ENCODE peak calls at places on chromosomes 5 and 9, in seven cellular contexts. A is hepatocyte, O is psoas muscle, M is sigmoid colon, I is tibial artery, B is fibroblast of pulmonary artery, Q is A673. G is an unnamed sample.

GRCh38 chr9:93676310-93677054 is 100.1 kb downstream of the PHF2 start:
- DNase-seq in Q (no peak), I (peak), B (no peak), A (no peak), M (peak), O (no peak), G (no peak)

GRCh38 chr5:135850671-135851070 is 16.2 kb downstream of the SLC25A48 start:
- DNase-seq in I (no peak), A (no peak), B (no peak), O (no peak), M (no peak), Q (no peak), G (no peak)

GRCh38 chr5:59296317-59297264 is 596.9 kb downstream of the PDE4D start:
- DNase-seq in A (no peak), O (no peak), B (peak), Q (no peak), M (no peak), I (no peak), G (no peak)

GRCh38 chr9:104386020-104386419 is 118.0 kb upstream of the OR13F1 start:
- DNase-seq in M (no peak), I (no peak), O (no peak), B (no peak), A (no peak), Q (no peak), G (no peak)

GRCh38 chr9:12973702-12974101 is 198.9 kb downstream of the LURAP1L start:
- DNase-seq in I (no peak), Q (no peak), B (no peak), M (no peak), O (no peak), A (no peak), G (no peak)

GRCh38 chr9:111661150-111661801 is at the start of gene GNG10:
- DNase-seq in B (peak), M (peak), O (peak), I (peak), Q (peak), A (peak), G (peak)

GRCh38 chr5:168216989-168217388 is 74.5 kb upstream of the WWC1 start:
- DNase-seq in M (no peak), B (no peak), I (no peak), A (no peak), O (no peak), Q (no peak), G (no peak)

GRCh38 chr5:109029847-109030246 is 282.1 kb downstream of the FER start:
- DNase-seq in M (no peak), B (no peak), I (no peak), Q (no peak), A (no peak), O (no peak), G (no peak)

GRCh38 chr5:145072880-145073279 is 762.3 kb downstream of the PRELID2 start:
- DNase-seq in Q (peak), O (no peak), B (no peak), I (no peak), M (no peak), A (no peak), G (no peak)

GRCh38 chr5:2169417-2169787 is 286.7 kb upstream of the IRX4 start:
- DNase-seq in A (no peak), I (peak), B (no peak), Q (no peak), M (no peak), O (no peak), G (no peak)

GRCh38 chr5:1792842-1793266 is 6.8 kb downstream of the MRPL36 start:
- DNase-seq in O (no peak), I (no peak), A (no peak), Q (peak), M (peak), B (peak), G (peak)

GRCh38 chr9:114207034-114207815 is 51.9 kb downstream of the COL27A1 start:
- DNase-seq in O (peak), Q (no peak), I (peak), A (no peak), M (peak), B (peak), G (no peak)

GRCh38 chr9:124628741-124629140 is 121.5 kb upstream of the NR5A1 start:
- DNase-seq in A (no peak), B (no peak), I (no peak), O (no peak), Q (no peak), M (no peak), G (no peak)
- H3K4me3 ChIP-seq in A (no peak), B (no peak), I (no peak), O (no peak), Q (no peak), M (no peak), G (no peak)

GRCh38 chr9:79254900-79255651 is 316.7 kb upstream of the TLE4 start:
- DNase-seq in I (no peak), O (no peak), Q (peak), M (no peak), B (peak), A (no peak), G (no peak)
- TF ChIP-seq CTCF in I (no peak), O (no peak), Q (no peak), M (no peak), B (peak), A (no peak), G (no peak)

DNA sequence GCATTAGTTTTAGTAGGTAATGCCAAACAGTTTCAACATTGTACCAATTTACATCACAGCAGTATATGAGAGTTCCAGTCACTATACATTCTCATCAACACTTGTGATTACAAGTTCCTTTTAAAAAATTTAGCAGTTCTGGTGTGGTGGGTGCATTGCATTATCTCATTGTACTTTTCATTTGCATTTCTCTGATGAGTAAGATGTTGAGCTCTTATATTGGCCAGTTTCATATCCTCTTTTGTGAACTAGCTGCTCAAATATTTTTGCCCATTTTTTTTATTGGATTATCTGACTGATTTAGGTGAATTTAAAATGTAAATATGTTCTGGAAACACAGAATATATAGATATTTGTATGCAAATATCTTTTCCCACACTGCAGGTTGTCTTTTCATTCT is 160.9 kb upstream of the NR3C1 start:
- DNase-seq in A (no peak), Q (no peak), I (no peak), O (no peak), M (no peak), B (no peak), G (no peak)
- H3K4me3 ChIP-seq in A (no peak), Q (no peak), I (no peak), O (no peak), M (no peak), B (no peak), G (no peak)

GRCh38 chr9:95190413-95190812 is 127.1 kb downstream of the FANCC start:
- DNase-seq in A (no peak), B (no peak), O (no peak), I (no peak), M (no peak), Q (no peak), G (no peak)

GRCh38 chr9:95189230-95190098 is 128.0 kb downstream of the FANCC start:
- DNase-seq in O (no peak), I (peak), M (peak), Q (no peak), A (peak), B (peak), G (no peak)

GRCh38 chr9:95193480-95193879 is 124.0 kb downstream of the FANCC start:
- DNase-seq in M (no peak), I (no peak), Q (no peak), A (no peak), B (no peak), O (no peak), G (no peak)

GRCh38 chr9:95192631-95193030 is 124.9 kb downstream of the FANCC start:
- DNase-seq in A (no peak), M (no peak), Q (no peak), B (no peak), O (no peak), I (no peak), G (no peak)

DNA sequence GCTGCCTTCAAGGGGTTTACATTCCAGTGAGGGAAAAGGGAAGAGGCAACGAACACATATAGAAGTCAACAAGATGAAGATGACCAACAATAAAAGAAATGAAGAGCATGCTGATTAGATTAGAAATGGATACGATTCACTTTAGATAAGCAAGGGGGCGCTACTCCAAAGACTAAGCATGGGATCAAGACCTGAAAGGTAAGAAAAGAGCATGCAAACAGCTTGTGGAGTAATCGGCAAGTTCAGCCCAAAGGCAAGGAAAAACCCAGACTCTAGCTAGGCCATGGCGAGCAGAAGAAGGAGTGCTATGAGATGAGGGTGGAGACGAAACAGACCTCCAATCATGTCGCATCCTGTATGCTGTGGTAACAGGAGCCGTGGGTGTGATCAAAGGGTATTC is 124.4 kb downstream of the FANCC start:
- DNase-seq in A (no peak), Q (no peak), O (no peak), B (no peak), I (no peak), M (no peak), G (no peak)
- TF ChIP-seq CTCF in A (no peak), Q (peak), O (no peak), B (no peak), I (no peak), M (no peak), G (peak)

GRCh38 chr5:71719092-71719964 is at the start of gene CARTPT:
- DNase-seq in B (peak), Q (peak), A (peak), O (no peak), M (no peak), I (no peak), G (peak)
- H3K4me3 ChIP-seq in B (no peak), Q (no peak), A (no peak), O (no peak), M (no peak), I (no peak), G (no peak)